ENCODE peak calls at places on chromosome 22, in seven cellular contexts. S is right lobe of liver, Q is AG09309, V is AG10803, H is RWPE1, W is endothelial cell of umbilical vein, D is neural progenitor cell. X is an unnamed sample.

GRCh38 chr22:36536717-36537116 is 7.8 kb upstream of the EIF3D start:
- DNase-seq in V (no peak), Q (no peak), D (no peak), W (no peak), S (no peak), H (no peak), X (no peak)

GRCh38 chr22:50314455-50315288 is 7.2 kb upstream of the PLXNB2 start:
- DNase-seq in V (no peak), S (peak), H (no peak), W (no peak), D (no peak), Q (no peak), X (peak)

GRCh38 chr22:10961043-10961860 is 4566.7 kb upstream of the OR11H1 start:
- DNase-seq in Q (no peak), H (no peak), V (no peak), W (no peak), D (no peak), S (no peak), X (no peak)

GRCh38 chr22:19723990-19724827 is 870 bp downstream of the GP1BB start:
- DNase-seq in D (peak), H (no peak), V (no peak), S (no peak), W (peak), Q (no peak), X (peak)

GRCh38 chr22:33076368-33076767 is 18.2 kb upstream of the SYN3 start:
- DNase-seq in S (no peak), W (no peak), H (no peak), D (peak), V (no peak), Q (no peak), X (peak)

GRCh38 chr22:43310311-43310710 is 32.9 kb downstream of the SCUBE1 start:
- DNase-seq in W (no peak), V (peak), Q (no peak), H (no peak), D (no peak), S (no peak), X (no peak)

GRCh38 chr22:32416556-32417085 is 4.6 kb upstream of the RTCB start:
- DNase-seq in V (no peak), S (no peak), D (no peak), H (no peak), Q (no peak), W (no peak), X (no peak)

GRCh38 chr22:39763276-39763675 is 130.3 kb downstream of the ENTHD1 start:
- DNase-seq in S (no peak), D (no peak), V (no peak), W (no peak), Q (no peak), H (no peak), X (no peak)

GRCh38 chr22:17797721-17798559 is 23.7 kb upstream of the BID start:
- DNase-seq in D (no peak), W (no peak), H (no peak), S (no peak), V (no peak), Q (no peak), X (no peak)

GRCh38 chr22:33969052-33969451 is 48.8 kb upstream of the LARGE1 start:
- DNase-seq in S (no peak), V (no peak), W (no peak), H (no peak), D (no peak), Q (no peak), X (no peak)

GRCh38 chr22:45892681-45893461 is 84.1 kb downstream of the WNT7B start:
- DNase-seq in H (no peak), W (no peak), V (no peak), D (no peak), S (no peak), Q (no peak), X (no peak)

GRCh38 chr22:31680764-31681624 is 19.0 kb upstream of the PISD start:
- DNase-seq in D (no peak), W (no peak), Q (peak), V (peak), H (no peak), S (no peak), X (no peak)

GRCh38 chr22:19012308-19012990 is 76.4 kb upstream of the PRODH start:
- DNase-seq in D (no peak), W (no peak), Q (no peak), S (no peak), H (no peak), V (no peak), X (no peak)

GRCh38 chr22:43127166-43127908 is 15.9 kb downstream of the MCAT start:
- DNase-seq in V (no peak), W (no peak), Q (no peak), H (peak), D (no peak), S (no peak), X (no peak)

GRCh38 chr22:17706451-17706900 is 67.8 kb downstream of the BID start:
- DNase-seq in D (no peak), Q (peak), V (peak), S (peak), W (peak), H (peak), X (no peak)

GRCh38 chr22:41524283-41524682 is 20.0 kb downstream of the POLR3H start:
- DNase-seq in W (peak), Q (no peak), V (peak), D (no peak), H (no peak), S (peak), X (no peak)

GRCh38 chr22:24834845-24835570 is 29.0 kb downstream of the SGSM1 start:
- DNase-seq in S (no peak), H (no peak), V (no peak), W (peak), Q (no peak), D (peak), X (no peak)

GRCh38 chr22:37269930-37270678 is 12.2 kb upstream of the CYTH4 start:
- DNase-seq in W (no peak), V (no peak), Q (no peak), D (no peak), S (no peak), H (no peak), X (no peak)

GRCh38 chr22:35275580-35275979 is 18.3 kb downstream of the HMGXB4 start:
- DNase-seq in S (no peak), H (peak), Q (no peak), V (peak), W (no peak), D (no peak), X (no peak)

GRCh38 chr22:32106930-32107329 is 52.2 kb downstream of the C22orf42 start:
- DNase-seq in D (peak), V (no peak), S (no peak), H (peak), Q (no peak), W (no peak), X (peak)

GRCh38 chr22:38699784-38700183 is 959 bp downstream of the JOSD1 start:
- DNase-seq in Q (no peak), S (no peak), W (no peak), V (peak), D (no peak), H (no peak), X (no peak)

GRCh38 chr22:38700271-38700788 is 413 bp downstream of the JOSD1 start:
- DNase-seq in S (peak), V (peak), H (peak), Q (no peak), D (peak), W (no peak), X (peak)

GRCh38 chr22:38699143-38699542 is 1.6 kb downstream of the JOSD1 start:
- DNase-seq in V (no peak), S (no peak), Q (no peak), H (no peak), W (peak), D (no peak), X (no peak)

GRCh38 chr22:38698407-38699094 is 2.2 kb downstream of the JOSD1 start:
- DNase-seq in D (no peak), S (no peak), W (no peak), V (no peak), H (no peak), Q (no peak), X (no peak)

DNA sequence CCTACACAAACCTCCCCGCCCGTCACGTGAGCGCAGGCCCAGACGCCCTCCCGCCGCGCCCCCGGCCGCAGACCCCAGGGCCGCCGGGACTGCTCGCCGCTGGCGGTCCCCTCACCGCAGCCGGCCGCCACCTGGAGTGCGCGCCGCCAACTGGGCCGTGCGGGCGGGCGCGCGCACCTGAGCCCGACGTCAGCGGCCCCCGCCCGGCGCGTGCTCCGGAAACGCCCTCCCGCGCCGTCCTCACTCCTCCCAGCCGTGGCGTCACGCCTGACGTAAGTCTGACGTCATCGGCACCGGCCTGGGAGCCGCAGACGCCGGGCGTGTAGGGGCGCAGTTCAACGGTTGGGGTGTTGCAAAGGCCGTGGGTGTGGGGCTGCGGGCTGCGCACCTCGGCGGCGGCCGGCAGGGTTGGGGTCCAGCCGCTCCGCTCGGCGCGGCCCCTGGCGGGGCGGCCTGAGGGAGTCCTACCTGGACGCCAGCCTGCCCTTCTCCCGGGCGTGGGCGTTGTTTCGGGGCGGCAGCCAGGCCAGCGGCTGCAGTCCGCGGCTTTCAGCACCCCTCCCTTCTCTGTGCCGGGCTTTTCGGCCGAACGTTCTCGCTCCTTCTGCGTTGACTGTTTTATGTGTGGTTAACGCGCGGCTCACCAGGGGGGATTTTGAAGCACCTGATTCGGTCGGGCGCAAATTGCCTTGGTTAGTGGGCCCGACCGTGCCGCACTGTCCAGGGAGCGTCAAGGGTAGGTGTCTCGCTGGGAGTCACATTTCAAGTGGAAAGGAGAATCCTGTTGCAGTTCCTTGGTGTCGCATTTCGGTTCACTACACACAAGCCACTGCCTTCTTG is at the start of gene JOSD1:
- DNase-seq in Q (peak), H (peak), S (peak), W (peak), V (peak), D (peak), X (peak)
- TF ChIP-seq CTCF in Q (no peak), H (no peak), S (peak), W (no peak), V (no peak), D (peak), X (no peak)

GRCh38 chr22:49197500-49197899 is 630.2 kb downstream of the BRD1 start:
- DNase-seq in V (no peak), W (no peak), S (peak), Q (no peak), D (peak), H (no peak), X (peak)
- TF ChIP-seq CTCF in V (no peak), W (no peak), S (no peak), Q (no peak), D (no peak), H (no peak), X (no peak)

GRCh38 chr22:20758688-20759087 is 15.2 kb upstream of the SERPIND1 start:
- DNase-seq in H (no peak), W (peak), D (peak), V (no peak), S (no peak), Q (no peak), X (no peak)
- TF ChIP-seq CTCF in H (no peak), W (no peak), D (peak), V (no peak), S (no peak), Q (no peak), X (no peak)

GRCh38 chr22:29883045-29883830 is at the start of gene MTMR3:
- DNase-seq in D (peak), H (peak), W (peak), S (peak), V (peak), Q (peak), X (peak)
- TF ChIP-seq CTCF in D (peak), H (peak), W (peak), S (peak), V (no peak), Q (peak), X (peak)

DNA sequence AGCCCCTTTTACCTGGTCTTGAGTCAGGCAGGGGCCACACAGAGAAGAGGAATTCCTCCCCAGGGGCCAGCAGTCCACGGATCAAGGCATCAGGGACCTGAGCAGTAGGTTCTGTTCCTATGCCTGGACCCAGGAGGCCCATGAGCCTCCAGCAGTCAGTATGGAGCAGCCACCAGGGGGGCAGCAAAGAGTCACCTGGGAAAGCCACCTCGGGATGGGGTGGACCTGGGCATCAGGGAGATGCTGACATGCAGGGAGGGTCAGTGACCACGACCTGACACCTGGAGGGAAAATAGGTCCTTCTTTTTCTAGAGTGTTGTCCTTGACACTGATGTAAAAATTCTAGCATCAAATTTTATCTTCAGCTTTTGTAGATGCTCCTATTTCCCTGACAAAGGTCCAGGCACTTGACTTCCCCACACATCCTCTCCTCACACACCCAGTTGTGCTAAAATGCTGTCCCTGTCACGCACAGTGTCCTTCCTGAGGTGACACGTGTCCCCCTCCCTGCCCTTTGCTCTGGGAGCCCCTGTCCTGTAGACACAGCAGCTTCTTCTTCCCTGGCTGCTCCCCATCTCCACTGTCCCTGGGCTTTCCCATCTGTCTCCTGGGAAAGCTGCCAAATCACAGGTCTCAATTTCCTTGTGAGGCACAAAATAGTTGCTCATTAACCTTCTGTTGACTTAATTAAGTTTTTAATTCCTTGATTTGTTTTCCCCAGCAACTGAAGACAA is 70.0 kb upstream of the IGLL5 start:
- DNase-seq in H (no peak), W (no peak), S (no peak), V (no peak), Q (no peak), D (no peak), X (no peak)
- TF ChIP-seq CTCF in H (no peak), W (no peak), S (peak), V (no peak), Q (no peak), D (no peak), X (no peak)